ENCODE peak calls at places on chromosomes 2 and 18, in seven cellular contexts. W is foreskin keratinocyte, V is right atrium auricular region, B is Peyer's patch, O is gastrocnemius medialis, C is neural progenitor cell, K is heart left ventricle. G is an unnamed sample. For H3K4me1, the result is how much of the 10 kb centered on the place peaks cover.

GRCh38 chr2:155701721-155702120 is 630.8 kb downstream of the NR4A2 start:
- DNase-seq in W (no peak), V (no peak), B (no peak), O (no peak), C (no peak), K (no peak), G (no peak)

GRCh38 chr2:51628953-51629352 is 597.0 kb upstream of the NRXN1 start:
- DNase-seq in W (no peak), V (no peak), B (no peak), O (no peak), C (no peak), K (no peak), G (no peak)

GRCh38 chr2:164061129-164061746 is 325.4 kb upstream of the FIGN start:
- DNase-seq in W (no peak), V (no peak), B (no peak), O (no peak), C (peak), K (no peak), G (no peak)

GRCh38 chr2:223465793-223466192 is 136.4 kb downstream of the SCG2 start:
- DNase-seq in W (peak), V (peak), B (no peak), O (peak), C (no peak), K (peak), G (peak)

GRCh38 chr18:48657446-48658120 is 118.8 kb downstream of the CTIF start:
- DNase-seq in W (no peak), V (no peak), B (no peak), O (peak), C (peak), K (no peak), G (no peak)

GRCh38 chr2:237092920-237093781 is 7.5 kb downstream of the COPS8 start:
- DNase-seq in W (no peak), V (no peak), B (no peak), O (peak), C (peak), K (no peak), G (no peak)

GRCh38 chr2:109432421-109432820 is 181.3 kb downstream of the SEPTIN10 start:
- DNase-seq in W (no peak), V (no peak), B (peak), O (no peak), C (no peak), K (no peak), G (no peak)

GRCh38 chr2:235595420-235596010 is 101.7 kb downstream of the AGAP1 start:
- DNase-seq in W (no peak), V (peak), B (peak), O (peak), C (peak), K (peak), G (peak)

GRCh38 chr2:70283500-70284191 is 9.9 kb downstream of the SNRPG start:
- DNase-seq in W (no peak), V (no peak), B (no peak), O (no peak), C (no peak), K (no peak), G (no peak)

GRCh38 chr2:238294393-238295143 is 6.2 kb upstream of the PER2 start:
- DNase-seq in W (no peak), V (no peak), B (peak), O (no peak), C (no peak), K (no peak), G (no peak)

GRCh38 chr2:28164280-28164801 is 228.3 kb upstream of the FOSL2 start:
- DNase-seq in W (no peak), V (no peak), B (no peak), O (peak), C (no peak), K (peak), G (no peak)

GRCh38 chr2:178327516-178327915 is 123.5 kb downstream of the PRKRA start:
- DNase-seq in W (no peak), V (no peak), B (peak), O (no peak), C (no peak), K (no peak), G (no peak)

GRCh38 chr18:55419939-55420664 is 167.9 kb downstream of the TCF4 start:
- DNase-seq in W (no peak), V (no peak), B (no peak), O (no peak), C (peak), K (no peak), G (no peak)

GRCh38 chr2:42792583-42793313 is at the start of gene HAAO:
- DNase-seq in W (no peak), V (no peak), B (peak), O (no peak), C (peak), K (peak), G (no peak)

GRCh38 chr2:127043367-127044164 is 63.4 kb downstream of the BIN1 start:
- DNase-seq in W (no peak), V (no peak), B (peak), O (no peak), C (no peak), K (no peak), G (no peak)

GRCh38 chr2:234548720-234549420 is 52.0 kb upstream of the ARL4C start:
- DNase-seq in W (no peak), V (no peak), B (no peak), O (no peak), C (no peak), K (peak), G (no peak)

GRCh38 chr2:94759211-94759610 is 112.0 kb upstream of the TEKT4 start:
- DNase-seq in W (no peak), V (peak), B (no peak), O (no peak), C (no peak), K (no peak), G (no peak)

GRCh38 chr2:240453461-240454030 is 18.1 kb downstream of the GPC1 start:
- DNase-seq in W (no peak), V (no peak), B (no peak), O (no peak), C (peak), K (no peak), G (no peak)

GRCh38 chr2:9655441-9656269 is 24.9 kb upstream of the YWHAQ start:
- DNase-seq in W (no peak), V (no peak), B (no peak), O (no peak), C (no peak), K (no peak), G (no peak)

GRCh38 chr2:191394043-191394442 is 148.8 kb downstream of the MYO1B start:
- DNase-seq in W (no peak), V (no peak), B (no peak), O (no peak), C (no peak), K (no peak), G (no peak)

GRCh38 chr18:45820144-45820745 is 5.2 kb upstream of the SIGLEC15 start:
- DNase-seq in W (no peak), V (no peak), B (no peak), O (no peak), C (no peak), K (no peak), G (no peak)

GRCh38 chr18:76448262-76449109 is 46.6 kb downstream of the ZNF516 start:
- DNase-seq in W (no peak), V (peak), B (no peak), O (no peak), C (no peak), K (peak), G (no peak)

GRCh38 chr18:28961669-28962228 is 784.8 kb upstream of the CDH2 start:
- DNase-seq in W (peak), V (no peak), B (no peak), O (no peak), C (peak), K (no peak), G (no peak)

GRCh38 chr2:240644171-240644651 is 18.9 kb downstream of the GPR35 start:
- DNase-seq in W (no peak), V (peak), B (no peak), O (no peak), C (no peak), K (no peak), G (no peak)

GRCh38 chr18:8767356-8767755 is 62.0 kb downstream of the MTCL1 start:
- DNase-seq in W (no peak), V (no peak), B (no peak), O (no peak), C (peak), K (no peak), G (no peak)

GRCh38 chr2:112020561-112020960 is 34.5 kb upstream of the TMEM87B start:
- DNase-seq in W (no peak), V (no peak), B (no peak), O (no peak), C (peak), K (no peak), G (no peak)

GRCh38 chr2:242065456-242065855 is 195.9 kb downstream of the RTP5 start:
- DNase-seq in W (no peak), V (peak), B (no peak), O (no peak), C (no peak), K (no peak), G (no peak)

GRCh38 chr2:68236080-68236734 is 16.1 kb downstream of the PPP3R1 start:
- DNase-seq in W (no peak), V (no peak), B (no peak), O (no peak), C (no peak), K (no peak), G (no peak)
- H3K4me1 ChIP-seq in W (half or more), V (under half), B (under half), O (half or more), C (under half), K (half or more), G (under half)

GRCh38 chr18:9806905-9807304 is 78.9 kb upstream of the TXNDC2 start:
- DNase-seq in W (no peak), V (no peak), B (peak), O (no peak), C (no peak), K (no peak), G (no peak)
- H3K4me1 ChIP-seq in W (under half), V (under half), B (under half), O (under half), C (under half), K (half or more), G (half or more)

GRCh38 chr2:201118957-201119848 is 3.2 kb downstream of the CFLAR start:
- DNase-seq in W (no peak), V (no peak), B (no peak), O (no peak), C (peak), K (no peak), G (no peak)
- H3K4me1 ChIP-seq in W (under half), V (under half), B (under half), O (under half), C (under half), K (half or more), G (under half)

GRCh38 chr2:37587817-37588216 is 83.6 kb downstream of the CDC42EP3 start:
- DNase-seq in W (no peak), V (no peak), B (no peak), O (no peak), C (no peak), K (no peak), G (no peak)
- H3K4me1 ChIP-seq in W (half or more), V (under half), B (under half), O (half or more), C (under half), K (half or more), G (under half)

GRCh38 chr18:3247243-3248061 is at the start of gene MYL12A:
- DNase-seq in W (peak), V (peak), B (peak), O (peak), C (peak), K (peak), G (peak)

GRCh38 chr18:3248670-3249359 is 1.2 kb downstream of the MYL12A start:
- DNase-seq in W (no peak), V (no peak), B (no peak), O (peak), C (peak), K (no peak), G (no peak)

GRCh38 chr18:3246636-3247242 is 862 bp upstream of the MYL12A start:
- DNase-seq in W (no peak), V (no peak), B (peak), O (peak), C (peak), K (peak), G (peak)

GRCh38 chr18:3245853-3246635 is 1.6 kb upstream of the MYL12A start:
- DNase-seq in W (no peak), V (peak), B (peak), O (peak), C (peak), K (peak), G (peak)

GRCh38 chr18:3248062-3248669 is 565 bp downstream of the MYL12A start:
- DNase-seq in W (no peak), V (no peak), B (no peak), O (peak), C (peak), K (no peak), G (no peak)
- H3K4me1 ChIP-seq in W (under half), V (under half), B (under half), O (under half), C (under half), K (under half), G (under half)